ENCODE peak calls at places on chromosomes 2 and 18, in nine cellular contexts. U, H, B, E, J, S, K, A and T are unnamed samples.

GRCh38 chr2:73268831-73269685 is 15.2 kb downstream of the FBXO41 start:
- DNase-seq in U (peak; percentile 31), H (peak; percentile 63), B (no peak), E (no peak), J (no peak), S (no peak), K (no peak), A (no peak), T (no peak)

GRCh38 chr2:100194951-100195350 is 52.6 kb upstream of the AFF3 start:
- DNase-seq in U (no peak), H (no peak), B (no peak), E (no peak), J (no peak), S (no peak), K (no peak), A (no peak), T (no peak)

GRCh38 chr2:44623622-44624351 is 262.0 kb downstream of the CAMKMT start:
- DNase-seq in U (no peak), H (no peak), B (no peak), E (no peak), J (no peak), S (no peak), K (no peak), A (no peak), T (no peak)

GRCh38 chr2:165357758-165358157 is 111.7 kb upstream of the CSRNP3 start:
- DNase-seq in U (peak; percentile 70), H (peak; percentile 89), B (peak; percentile 81), E (peak; percentile 70), J (no peak), S (peak; percentile 23), K (no peak), A (no peak), T (no peak)

GRCh38 chr18:8839285-8839684 is 133.9 kb downstream of the MTCL1 start:
- DNase-seq in U (peak; percentile 56), H (no peak), B (no peak), E (no peak), J (no peak), S (no peak), K (no peak), A (no peak), T (no peak)

GRCh38 chr2:61792355-61792754 is 61.5 kb downstream of the FAM161A start:
- DNase-seq in U (no peak), H (no peak), B (no peak), E (no peak), J (no peak), S (no peak), K (no peak), A (no peak), T (no peak)

GRCh38 chr2:170409164-170409535 is 231.2 kb downstream of the MYO3B start:
- DNase-seq in U (peak; percentile 77), H (peak; percentile 50), B (peak; percentile 64), E (peak; percentile 18), J (peak; percentile 59), S (peak; percentile 7), K (peak; percentile 54), A (peak; percentile 67), T (peak; percentile 38)

GRCh38 chr2:200397785-200398184 is 91.3 kb downstream of the SPATS2L start:
- DNase-seq in U (no peak), H (peak; percentile 53), B (peak; percentile 62), E (no peak), J (no peak), S (no peak), K (no peak), A (no peak), T (no peak)

GRCh38 chr2:225122582-225123486 is 80.6 kb upstream of the DOCK10 start:
- DNase-seq in U (peak; percentile 49), H (no peak), B (peak; percentile 43), E (no peak), J (no peak), S (no peak), K (no peak), A (no peak), T (no peak)

GRCh38 chr2:101961287-101962242 is 30.2 kb upstream of the IL1R2 start:
- DNase-seq in U (peak; percentile 100), H (no peak), B (peak; percentile 91), E (no peak), J (peak; percentile 85), S (no peak), K (no peak), A (peak; percentile 93), T (peak; percentile 75)

GRCh38 chr2:25303517-25304338 is 38.0 kb downstream of the DNMT3A start:
- DNase-seq in U (no peak), H (no peak), B (no peak), E (no peak), J (no peak), S (no peak), K (no peak), A (no peak), T (no peak)

GRCh38 chr2:241563571-241563980 is 5.0 kb downstream of the BOK start:
- DNase-seq in U (no peak), H (no peak), B (no peak), E (no peak), J (no peak), S (no peak), K (no peak), A (no peak), T (no peak)

GRCh38 chr2:100339823-100340222 is 17.5 kb upstream of the LONRF2 start:
- DNase-seq in U (no peak), H (no peak), B (no peak), E (no peak), J (no peak), S (no peak), K (no peak), A (no peak), T (no peak)

GRCh38 chr18:11310476-11311086 is 161.2 kb upstream of the PIEZO2 start:
- DNase-seq in U (peak; percentile 57), H (peak; percentile 21), B (peak; percentile 47), E (no peak), J (no peak), S (peak; percentile 5), K (no peak), A (no peak), T (peak; percentile 64)

GRCh38 chr2:99399063-99399462 is 61.9 kb downstream of the EIF5B start:
- DNase-seq in U (no peak), H (no peak), B (no peak), E (no peak), J (no peak), S (no peak), K (no peak), A (no peak), T (no peak)

GRCh38 chr2:172082105-172082943 is 3.0 kb upstream of the DLX1 start:
- DNase-seq in U (no peak), H (no peak), B (no peak), E (no peak), J (no peak), S (no peak), K (no peak), A (peak; percentile 12), T (no peak)

GRCh38 chr2:172080641-172081230 is 4.6 kb upstream of the DLX1 start:
- DNase-seq in U (no peak), H (no peak), B (no peak), E (no peak), J (no peak), S (no peak), K (no peak), A (peak; percentile 9), T (no peak)

GRCh38 chr2:172079416-172079815 is 5.9 kb upstream of the DLX1 start:
- DNase-seq in U (no peak), H (no peak), B (no peak), E (no peak), J (no peak), S (no peak), K (no peak), A (no peak), T (no peak)

GRCh38 chr2:172081248-172082022 is 3.9 kb upstream of the DLX1 start:
- DNase-seq in U (no peak), H (no peak), B (no peak), E (no peak), J (no peak), S (no peak), K (no peak), A (peak; percentile 11), T (no peak)

GRCh38 chr2:172079838-172080640 is 5.3 kb upstream of the DLX1 start:
- DNase-seq in U (no peak), H (no peak), B (no peak), E (no peak), J (no peak), S (no peak), K (no peak), A (peak; percentile 4), T (no peak)
- H3K4me3 ChIP-seq in U (no peak overlapping the region), H (no peak overlapping the region), B (no peak overlapping the region), E (no peak overlapping the region), J (no peak overlapping the region), S (no peak overlapping the region), K (no peak overlapping the region), A (no peak overlapping the region), T (no peak overlapping the region)

GRCh38 chr2:54329482-54330225 is 73.6 kb upstream of the TSPYL6 start:
- DNase-seq in U (peak; percentile 67), H (peak; percentile 71), B (peak; percentile 13), E (no peak), J (no peak), S (no peak), K (no peak), A (no peak), T (no peak)
- TF ChIP-seq CTCF in U (no peak), H (peak; percentile 15), B (no peak), E (no peak), J (no peak), S (no peak), K (no peak), A (no peak), T (no peak)

DNA sequence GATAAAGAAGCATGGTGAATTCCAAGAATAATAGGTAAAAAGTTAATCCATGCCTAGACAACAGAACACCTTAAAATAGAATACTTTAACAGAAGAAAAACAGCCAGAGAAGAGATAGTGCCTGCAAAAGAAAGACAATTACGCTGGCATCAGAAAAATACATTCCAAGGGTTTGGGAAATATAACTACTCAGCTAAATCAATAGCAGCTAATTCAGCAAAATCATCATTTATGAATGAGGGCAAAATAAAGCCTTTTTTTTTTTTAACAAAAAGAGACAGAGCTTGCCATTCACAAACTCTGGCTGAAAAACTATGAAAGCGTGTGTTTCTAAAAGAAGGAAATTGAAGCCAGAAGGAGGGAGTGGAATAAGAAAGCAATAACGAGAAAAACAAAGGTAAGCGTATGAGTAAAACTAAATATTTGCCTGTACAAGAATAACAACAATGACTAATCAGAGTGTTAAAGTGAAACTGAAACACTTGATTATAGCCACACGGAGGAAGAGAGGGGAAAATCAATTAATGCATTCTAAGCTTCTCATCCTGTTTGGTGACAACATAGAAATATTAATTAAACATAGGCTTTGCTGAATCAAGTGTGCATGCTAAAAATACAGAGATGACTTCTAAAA is 90.2 kb downstream of the EHD3 start:
- DNase-seq in U (no peak), H (peak; percentile 74), B (no peak), E (no peak), J (no peak), S (no peak), K (no peak), A (no peak), T (no peak)
- H3K4me3 ChIP-seq in U (no peak overlapping the region), H (peak overlapping the region; percentile 18), B (no peak overlapping the region), E (no peak overlapping the region), J (no peak overlapping the region), S (peak overlapping the region; percentile 65), K (peak overlapping the region; percentile 27), A (no peak overlapping the region), T (peak overlapping the region; percentile 14)

DNA sequence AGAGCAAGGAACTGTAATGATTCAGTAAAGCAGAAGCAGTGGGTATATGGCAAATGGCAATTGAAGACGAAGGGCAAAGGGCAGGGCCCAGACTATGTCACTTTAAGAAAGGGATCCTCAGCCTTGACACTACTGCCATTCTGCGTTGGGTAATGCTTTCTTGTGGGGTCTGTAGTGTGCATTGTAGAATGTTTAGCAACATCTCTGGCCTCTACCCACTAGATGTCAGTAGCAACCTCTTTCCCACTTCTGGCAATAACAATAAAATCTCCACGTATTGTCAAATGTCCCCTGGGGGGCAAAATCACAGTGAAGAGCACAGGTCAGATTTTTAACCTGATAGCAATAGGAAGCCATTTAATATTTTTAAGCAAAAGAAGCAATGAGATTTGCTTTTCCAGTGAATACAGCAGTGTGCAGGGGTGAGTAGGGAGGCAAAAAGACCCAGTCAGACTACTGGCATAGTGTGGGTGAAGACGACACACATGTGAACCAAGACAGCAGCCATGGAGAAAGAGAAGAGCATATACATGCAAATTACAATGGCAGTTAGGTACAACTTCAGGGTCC is 209.5 kb downstream of the DYM start:
- DNase-seq in U (peak; percentile 64), H (no peak), B (peak; percentile 36), E (no peak), J (no peak), S (no peak), K (no peak), A (no peak), T (no peak)
- TF ChIP-seq CTCF in U (peak; percentile 73), H (peak; percentile 18), B (peak; percentile 74), E (peak; percentile 62), J (no peak), S (peak; percentile 38), K (peak; percentile 72), A (no peak), T (no peak)